ENCODE peak calls at places on chromosomes 11 and 22, in ten cellular contexts. Q is cardiac muscle cell; G is naive thymus-derived CD4-positive, alpha-beta T cell; I is body of pancreas; X is transverse colon; A is CD8-positive, alpha-beta T cell; F is testis; S is brain microvascular endothelial cell; L is WERI-Rb-1; C is fibroblast of mammary gland. Y is an unnamed sample.

GRCh38 chr22:32339190-32340012 is 18.3 kb upstream of the RFPL3 start:
- DNase-seq in Q (no peak), G (no peak), I (peak), X (no peak), A (no peak), F (peak), S (no peak), L (no peak), C (no peak), Y (no peak)

GRCh38 chr22:32181043-32181442 is 21.9 kb upstream of the C22orf42 start:
- DNase-seq in Q (no peak), G (no peak), I (no peak), X (no peak), A (no peak), F (no peak), S (no peak), L (no peak), C (no peak), Y (no peak)

GRCh38 chr11:18392434-18393321 is 1.7 kb upstream of the LDHA start:
- DNase-seq in Q (no peak), G (no peak), I (no peak), X (no peak), A (no peak), F (peak), S (no peak), L (no peak), C (no peak), Y (no peak)

GRCh38 chr11:122816701-122817100 is 21.6 kb upstream of the CRTAM start:
- DNase-seq in Q (peak), G (no peak), I (no peak), X (no peak), A (no peak), F (no peak), S (no peak), L (no peak), C (no peak), Y (no peak)

GRCh38 chr11:14614223-14614622 is 29.4 kb upstream of the PDE3B start:
- DNase-seq in Q (no peak), G (no peak), I (no peak), X (no peak), A (no peak), F (no peak), S (no peak), L (no peak), C (no peak), Y (no peak)

GRCh38 chr11:61869636-61870428 is 21.5 kb downstream of the FADS3 start:
- DNase-seq in Q (peak), G (no peak), I (no peak), X (no peak), A (no peak), F (peak), S (no peak), L (no peak), C (no peak), Y (no peak)

GRCh38 chr22:30826670-30827355 is 132.1 kb downstream of the OSBP2 start:
- DNase-seq in Q (no peak), G (no peak), I (no peak), X (no peak), A (no peak), F (no peak), S (no peak), L (no peak), C (no peak), Y (no peak)

GRCh38 chr11:106468531-106468930 is 391.1 kb downstream of the AASDHPPT start:
- DNase-seq in Q (peak), G (no peak), I (no peak), X (no peak), A (no peak), F (no peak), S (no peak), L (no peak), C (no peak), Y (no peak)

GRCh38 chr11:85663080-85663729 is 1.7 kb downstream of the CREBZF start:
- DNase-seq in Q (no peak), G (no peak), I (no peak), X (no peak), A (peak), F (peak), S (no peak), L (no peak), C (no peak), Y (no peak)

GRCh38 chr22:37331034-37331428 is 48.7 kb downstream of the CYTH4 start:
- DNase-seq in Q (peak), G (no peak), I (no peak), X (no peak), A (no peak), F (no peak), S (peak), L (no peak), C (peak), Y (peak)

GRCh38 chr11:27388001-27388400 is 25.0 kb upstream of the CCDC34 start:
- DNase-seq in Q (no peak), G (no peak), I (no peak), X (no peak), A (no peak), F (no peak), S (no peak), L (no peak), C (no peak), Y (no peak)

GRCh38 chr22:46056169-46057041 is 79.4 kb upstream of the WNT7B start:
- DNase-seq in Q (no peak), G (no peak), I (peak), X (peak), A (no peak), F (peak), S (no peak), L (no peak), C (peak), Y (peak)

GRCh38 chr22:16962501-16962900 is 45.5 kb downstream of the GAB4 start:
- DNase-seq in Q (no peak), G (no peak), I (no peak), X (no peak), A (no peak), F (no peak), S (no peak), L (no peak), C (no peak), Y (no peak)

GRCh38 chr11:72816404-72816990 is 2.3 kb downstream of the ATG16L2 start:
- DNase-seq in Q (no peak), G (no peak), I (no peak), X (no peak), A (no peak), F (no peak), S (no peak), L (no peak), C (no peak), Y (no peak)

GRCh38 chr11:12177739-12178338 is 67.4 kb downstream of the MICAL2 start:
- DNase-seq in Q (no peak), G (no peak), I (no peak), X (no peak), A (no peak), F (no peak), S (peak), L (no peak), C (peak), Y (no peak)

GRCh38 chr11:74462009-74462408 is 5.3 kb downstream of the KCNE3 start:
- DNase-seq in Q (peak), G (no peak), I (peak), X (peak), A (no peak), F (peak), S (no peak), L (peak), C (peak), Y (no peak)

GRCh38 chr11:114135737-114136151 is 76.2 kb downstream of the ZBTB16 start:
- DNase-seq in Q (peak), G (no peak), I (no peak), X (no peak), A (no peak), F (no peak), S (no peak), L (no peak), C (no peak), Y (no peak)

GRCh38 chr22:49783926-49784629 is 43.6 kb downstream of the BRD1 start:
- DNase-seq in Q (no peak), G (no peak), I (no peak), X (no peak), A (no peak), F (no peak), S (no peak), L (no peak), C (no peak), Y (no peak)

GRCh38 chr11:1936072-1936780 is 10.9 kb upstream of the MRPL23 start:
- DNase-seq in Q (no peak), G (peak), I (no peak), X (no peak), A (no peak), F (no peak), S (no peak), L (no peak), C (no peak), Y (no peak)
- H3K4me3 ChIP-seq in Q (no peak), G (no peak), I (no peak), X (no peak), A (no peak), F (no peak), S (no peak), L (no peak), C (no peak), Y (no peak)

DNA sequence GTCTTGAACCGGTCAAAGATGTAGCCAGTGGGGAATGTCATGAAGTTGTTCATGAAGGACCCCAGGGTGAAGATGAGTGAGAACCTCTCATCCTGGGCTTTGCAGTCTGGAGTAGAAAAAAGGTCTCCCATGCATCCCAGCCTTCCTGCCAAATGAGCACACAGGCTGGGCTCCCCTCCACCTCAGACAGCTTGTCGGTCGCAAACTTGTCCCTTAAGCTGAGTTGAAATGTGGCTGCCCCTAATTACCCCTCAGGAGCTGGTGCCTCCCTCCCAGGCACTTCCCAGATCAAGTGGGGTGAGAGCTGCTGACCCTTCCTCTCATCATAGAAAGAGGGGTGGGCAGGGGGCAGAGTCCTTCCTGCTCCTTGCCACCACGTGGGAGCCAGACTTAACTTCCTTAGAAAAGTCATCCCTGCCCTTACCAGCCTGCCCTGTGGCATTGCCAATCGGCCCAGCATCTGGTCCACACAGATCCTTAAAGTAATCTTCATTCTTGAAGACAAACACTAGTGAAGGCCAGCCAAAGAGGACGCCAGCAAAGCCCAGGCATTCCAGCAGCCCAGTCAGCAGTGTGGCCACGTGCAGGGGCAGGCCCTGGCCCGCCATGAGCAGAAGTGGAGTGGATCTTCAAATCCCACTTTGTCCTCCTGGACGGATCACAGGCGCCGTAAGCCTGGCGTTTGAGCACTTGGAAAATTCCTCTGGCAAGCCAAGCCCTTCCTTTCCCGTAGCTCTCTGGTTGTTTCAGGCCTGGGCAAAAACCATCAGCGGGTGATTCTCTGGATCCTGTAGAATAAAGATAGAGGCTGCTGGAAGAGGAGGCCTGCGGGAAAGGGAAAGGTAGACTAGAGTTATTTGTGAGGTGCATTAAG is 1.1 kb downstream of the SLC43A3 start:
- DNase-seq in Q (peak), G (no peak), I (peak), X (peak), A (no peak), F (peak), S (no peak), L (no peak), C (peak), Y (peak)
- H3K4me3 ChIP-seq in Q (no peak), G (peak), I (no peak), X (peak), A (peak), F (no peak), S (peak), L (no peak), C (peak), Y (peak)

GRCh38 chr22:21937041-21937820 is 15.4 kb downstream of the PPM1F start:
- DNase-seq in Q (no peak), G (no peak), I (no peak), X (peak), A (no peak), F (no peak), S (no peak), L (no peak), C (peak), Y (no peak)
- H3K4me3 ChIP-seq in Q (no peak), G (peak), I (no peak), X (peak), A (no peak), F (peak), S (peak), L (no peak), C (peak), Y (no peak)

GRCh38 chr22:28442264-28442950 is 237.2 kb downstream of the TTC28 start:
- DNase-seq in Q (peak), G (peak), I (peak), X (peak), A (peak), F (peak), S (peak), L (no peak), C (peak), Y (peak)

GRCh38 chr22:28444659-28445058 is 235.0 kb downstream of the TTC28 start:
- DNase-seq in Q (no peak), G (no peak), I (no peak), X (no peak), A (no peak), F (no peak), S (no peak), L (no peak), C (peak), Y (no peak)

GRCh38 chr22:28441720-28442263 is 237.8 kb downstream of the TTC28 start:
- DNase-seq in Q (peak), G (no peak), I (peak), X (no peak), A (no peak), F (peak), S (no peak), L (no peak), C (peak), Y (no peak)

GRCh38 chr22:28440517-28441366 is 238.9 kb downstream of the TTC28 start:
- DNase-seq in Q (peak), G (no peak), I (no peak), X (no peak), A (no peak), F (no peak), S (peak), L (no peak), C (peak), Y (no peak)

DNA sequence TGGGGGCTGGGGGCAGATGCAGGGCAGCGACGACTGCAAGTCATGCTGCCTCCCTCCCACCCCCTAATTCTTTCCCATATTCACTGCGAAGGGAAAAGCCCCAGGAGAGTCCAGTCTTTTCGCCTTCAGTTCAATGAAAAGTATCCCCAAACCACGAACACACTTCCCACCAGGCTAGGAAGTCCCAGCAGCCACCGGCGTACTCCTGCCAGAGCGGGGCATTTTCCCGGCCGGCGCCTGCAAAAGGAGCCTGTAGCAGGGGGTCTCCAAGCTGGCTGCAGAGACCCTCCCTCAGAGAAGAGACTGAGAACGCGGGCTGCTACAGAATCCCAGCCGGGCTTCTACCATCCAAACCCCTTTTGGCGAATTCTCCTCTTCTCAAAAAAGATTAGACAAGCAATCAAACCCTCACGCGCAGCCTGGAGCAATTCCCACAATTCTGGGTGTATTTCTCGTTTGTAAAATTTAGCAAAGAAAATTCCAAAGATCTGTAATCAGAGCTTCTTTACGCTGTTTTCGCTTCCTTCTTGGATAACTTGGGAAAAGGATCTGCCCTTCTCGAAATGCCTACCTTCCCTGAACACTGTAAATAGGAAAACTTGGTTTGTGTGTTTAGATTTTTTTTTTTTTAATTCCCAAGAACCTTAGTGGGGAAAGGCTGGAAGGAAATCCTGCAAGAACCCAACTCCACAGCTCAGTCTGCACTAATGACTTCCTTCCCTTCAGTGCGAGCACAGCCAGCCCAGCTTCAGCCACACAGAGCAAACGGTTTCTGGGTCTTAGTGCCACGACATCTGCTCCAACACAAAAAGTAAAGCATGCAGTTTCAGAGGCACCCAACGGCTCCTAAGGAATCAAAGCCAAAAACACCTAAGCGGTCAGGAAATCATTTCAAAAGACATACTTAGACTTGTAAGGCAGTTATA is 236.4 kb downstream of the TTC28 start:
- DNase-seq in Q (peak), G (no peak), I (peak), X (peak), A (peak), F (peak), S (peak), L (peak), C (peak), Y (peak)
- H3K4me3 ChIP-seq in Q (peak), G (peak), I (peak), X (peak), A (peak), F (peak), S (peak), L (no peak), C (peak), Y (peak)

GRCh38 chr22:40818747-40819662 is at the start of gene SLC25A17:
- DNase-seq in Q (peak), G (peak), I (peak), X (peak), A (peak), F (peak), S (peak), L (peak), C (peak), Y (peak)
- H3K4me3 ChIP-seq in Q (peak), G (peak), I (peak), X (peak), A (peak), F (peak), S (peak), L (peak), C (peak), Y (peak)

GRCh38 chr11:118820412-118821357 is 29.7 kb upstream of the DDX6 start:
- DNase-seq in Q (no peak), G (no peak), I (peak), X (peak), A (no peak), F (peak), S (no peak), L (no peak), C (peak), Y (peak)
- H3K4me3 ChIP-seq in Q (no peak), G (no peak), I (no peak), X (no peak), A (no peak), F (no peak), S (no peak), L (no peak), C (no peak), Y (no peak)

GRCh38 chr22:21571679-21572078 is 4.2 kb downstream of the UBE2L3 start:
- DNase-seq in Q (no peak), G (no peak), I (no peak), X (no peak), A (no peak), F (no peak), S (no peak), L (no peak), C (no peak), Y (no peak)
- H3K4me3 ChIP-seq in Q (no peak), G (no peak), I (no peak), X (no peak), A (no peak), F (no peak), S (no peak), L (no peak), C (no peak), Y (no peak)

Y was measured in MG63.